ENCODE peak calls at places on chromosomes 4 and X, in six cellular contexts. One of them, this sample, is unnamed.

GRCh38 chr4:163090997-163091684 is 75.5 kb downstream of the NAF1 start:
- DNase-seq in HepG2: no peak
- DNase-seq in GM12878: no peak
- DNase-seq in H1: no peak
- DNase-seq in GM12891: no peak
- DNase-seq in K562: no peak
- DNase-seq in this sample: no peak

GRCh38 chrX:2828404-2829065 is at the start of gene GYG2:
- DNase-seq in GM12878: no peak
- DNase-seq in HepG2: peak
- DNase-seq in K562: peak
- DNase-seq in GM12891: no peak
- DNase-seq in H1: no peak
- DNase-seq in this sample: no peak

GRCh38 chr4:2535386-2536192 is 858 bp upstream of the FAM193A start:
- DNase-seq in H1: no peak
- DNase-seq in K562: peak
- DNase-seq in HepG2: peak
- DNase-seq in GM12891: no peak
- DNase-seq in GM12878: no peak
- DNase-seq in this sample: peak

GRCh38 chr4:26613242-26613641 is 29.4 kb downstream of the TBC1D19 start:
- DNase-seq in HepG2: no peak
- DNase-seq in K562: peak
- DNase-seq in H1: no peak
- DNase-seq in GM12878: no peak
- DNase-seq in GM12891: no peak
- DNase-seq in this sample: no peak

GRCh38 chr4:181966084-181966483 is 277.1 kb upstream of the TENM3 start:
- DNase-seq in H1: no peak
- DNase-seq in GM12878: no peak
- DNase-seq in HepG2: no peak
- DNase-seq in K562: no peak
- DNase-seq in GM12891: no peak
- DNase-seq in this sample: no peak

GRCh38 chr4:16733509-16733908 is 164.9 kb downstream of the LDB2 start:
- DNase-seq in GM12891: no peak
- DNase-seq in HepG2: no peak
- DNase-seq in GM12878: no peak
- DNase-seq in H1: no peak
- DNase-seq in K562: no peak
- DNase-seq in this sample: no peak

GRCh38 chr4:1232661-1233621 is 16.0 kb downstream of the CTBP1 start:
- DNase-seq in GM12891: no peak
- DNase-seq in HepG2: no peak
- DNase-seq in K562: no peak
- DNase-seq in H1: no peak
- DNase-seq in GM12878: no peak
- DNase-seq in this sample: no peak

GRCh38 chr4:69984030-69984443 is 11.7 kb upstream of the STATH start:
- DNase-seq in GM12891: no peak
- DNase-seq in K562: no peak
- DNase-seq in GM12878: no peak
- DNase-seq in H1: no peak
- DNase-seq in HepG2: peak
- DNase-seq in this sample: no peak

GRCh38 chr4:28682872-28683271 is 1822.2 kb downstream of the STIM2 start:
- DNase-seq in HepG2: no peak
- DNase-seq in GM12891: no peak
- DNase-seq in H1: peak
- DNase-seq in K562: no peak
- DNase-seq in GM12878: no peak
- DNase-seq in this sample: no peak

GRCh38 chr4:9867746-9868425 is 86.5 kb downstream of the DRD5 start:
- DNase-seq in K562: no peak
- DNase-seq in GM12891: no peak
- DNase-seq in H1: no peak
- DNase-seq in HepG2: no peak
- DNase-seq in GM12878: no peak
- DNase-seq in this sample: no peak

GRCh38 chr4:10554694-10555093 is 97.5 kb upstream of the ZNF518B start:
- DNase-seq in K562: peak
- DNase-seq in GM12891: no peak
- DNase-seq in H1: no peak
- DNase-seq in GM12878: peak
- DNase-seq in HepG2: peak
- DNase-seq in this sample: no peak

GRCh38 chrX:17031827-17032226 is 85.4 kb downstream of the REPS2 start:
- DNase-seq in GM12878: no peak
- DNase-seq in HepG2: no peak
- DNase-seq in GM12891: no peak
- DNase-seq in K562: no peak
- DNase-seq in H1: no peak
- DNase-seq in this sample: no peak

GRCh38 chr4:88143504-88143903 is 14.9 kb downstream of the ABCG2 start:
- DNase-seq in GM12891: no peak
- DNase-seq in K562: no peak
- DNase-seq in HepG2: no peak
- DNase-seq in H1: no peak
- DNase-seq in GM12878: no peak
- DNase-seq in this sample: no peak

GRCh38 chrX:129566081-129566480 is 26.0 kb downstream of the OCRL start:
- DNase-seq in H1: no peak
- DNase-seq in HepG2: no peak
- DNase-seq in GM12891: no peak
- DNase-seq in GM12878: no peak
- DNase-seq in K562: no peak
- DNase-seq in this sample: no peak

GRCh38 chrX:119728487-119728886 is 29.9 kb upstream of the SOWAHD start:
- DNase-seq in GM12878: no peak
- DNase-seq in GM12891: no peak
- DNase-seq in HepG2: peak
- DNase-seq in K562: peak
- DNase-seq in H1: peak
- DNase-seq in this sample: no peak

GRCh38 chr4:795726-796119 is 30.2 kb downstream of the CPLX1 start:
- DNase-seq in K562: no peak
- DNase-seq in HepG2: no peak
- DNase-seq in H1: no peak
- DNase-seq in GM12878: no peak
- DNase-seq in GM12891: no peak
- DNase-seq in this sample: no peak

GRCh38 chr4:74933562-74934015 is 673 bp downstream of the PARM1 start:
- DNase-seq in HepG2: no peak
- DNase-seq in GM12878: no peak
- DNase-seq in H1: no peak
- DNase-seq in GM12891: peak
- DNase-seq in K562: no peak
- DNase-seq in this sample: peak

GRCh38 chrX:78517124-78517523 is 142.0 kb downstream of the RTL3 start:
- DNase-seq in H1: no peak
- DNase-seq in GM12891: no peak
- DNase-seq in HepG2: no peak
- DNase-seq in K562: no peak
- DNase-seq in GM12878: peak
- DNase-seq in this sample: no peak

GRCh38 chrX:130028196-130028595 is 45.8 kb downstream of the BCORL1 start:
- DNase-seq in GM12878: no peak
- DNase-seq in GM12891: no peak
- DNase-seq in HepG2: no peak
- DNase-seq in K562: peak
- DNase-seq in H1: no peak
- DNase-seq in this sample: no peak

GRCh38 chrX:43386872-43387271 is 269.2 kb upstream of the MAOA start:
- DNase-seq in GM12878: no peak
- DNase-seq in GM12891: no peak
- DNase-seq in HepG2: no peak
- DNase-seq in H1: no peak
- DNase-seq in K562: no peak
- DNase-seq in this sample: no peak

GRCh38 chr4:38753021-38753806 is 29.6 kb downstream of the TLR10 start:
- DNase-seq in GM12891: no peak
- DNase-seq in K562: peak
- DNase-seq in GM12878: no peak
- DNase-seq in HepG2: peak
- DNase-seq in H1: peak
- DNase-seq in this sample: no peak

GRCh38 chr4:113919145-113919544 is 60.3 kb downstream of the ARSJ start:
- DNase-seq in GM12878: no peak
- DNase-seq in K562: no peak
- DNase-seq in HepG2: no peak
- DNase-seq in GM12891: no peak
- DNase-seq in H1: no peak
- DNase-seq in this sample: no peak
- TF ChIP-seq TAF1 in GM12878: no peak
- TF ChIP-seq TAF1 in K562: no peak
- TF ChIP-seq TAF1 in HepG2: no peak
- TF ChIP-seq TAF1 in GM12891: no peak
- TF ChIP-seq TAF1 in H1: no peak
- TF ChIP-seq TAF1 in this sample: no peak

GRCh38 chrX:135982860-135983259 is 2.4 kb upstream of the SLC9A6 start:
- DNase-seq in HepG2: no peak
- DNase-seq in K562: peak
- DNase-seq in GM12878: no peak
- DNase-seq in H1: no peak
- DNase-seq in GM12891: no peak
- DNase-seq in this sample: no peak

GRCh38 chrX:135988245-135988644 is 3.0 kb downstream of the SLC9A6 start:
- DNase-seq in GM12878: no peak
- DNase-seq in H1: no peak
- DNase-seq in K562: no peak
- DNase-seq in HepG2: no peak
- DNase-seq in GM12891: no peak
- DNase-seq in this sample: no peak

GRCh38 chrX:135984220-135984619 is 1.0 kb upstream of the SLC9A6 start:
- DNase-seq in HepG2: no peak
- DNase-seq in H1: no peak
- DNase-seq in GM12891: no peak
- DNase-seq in GM12878: no peak
- DNase-seq in K562: no peak
- DNase-seq in this sample: no peak

GRCh38 chrX:135985974-135986312 is 708 bp downstream of the SLC9A6 start:
- DNase-seq in GM12878: no peak
- DNase-seq in HepG2: no peak
- DNase-seq in K562: peak
- DNase-seq in GM12891: no peak
- DNase-seq in H1: no peak
- DNase-seq in this sample: no peak

DNA sequence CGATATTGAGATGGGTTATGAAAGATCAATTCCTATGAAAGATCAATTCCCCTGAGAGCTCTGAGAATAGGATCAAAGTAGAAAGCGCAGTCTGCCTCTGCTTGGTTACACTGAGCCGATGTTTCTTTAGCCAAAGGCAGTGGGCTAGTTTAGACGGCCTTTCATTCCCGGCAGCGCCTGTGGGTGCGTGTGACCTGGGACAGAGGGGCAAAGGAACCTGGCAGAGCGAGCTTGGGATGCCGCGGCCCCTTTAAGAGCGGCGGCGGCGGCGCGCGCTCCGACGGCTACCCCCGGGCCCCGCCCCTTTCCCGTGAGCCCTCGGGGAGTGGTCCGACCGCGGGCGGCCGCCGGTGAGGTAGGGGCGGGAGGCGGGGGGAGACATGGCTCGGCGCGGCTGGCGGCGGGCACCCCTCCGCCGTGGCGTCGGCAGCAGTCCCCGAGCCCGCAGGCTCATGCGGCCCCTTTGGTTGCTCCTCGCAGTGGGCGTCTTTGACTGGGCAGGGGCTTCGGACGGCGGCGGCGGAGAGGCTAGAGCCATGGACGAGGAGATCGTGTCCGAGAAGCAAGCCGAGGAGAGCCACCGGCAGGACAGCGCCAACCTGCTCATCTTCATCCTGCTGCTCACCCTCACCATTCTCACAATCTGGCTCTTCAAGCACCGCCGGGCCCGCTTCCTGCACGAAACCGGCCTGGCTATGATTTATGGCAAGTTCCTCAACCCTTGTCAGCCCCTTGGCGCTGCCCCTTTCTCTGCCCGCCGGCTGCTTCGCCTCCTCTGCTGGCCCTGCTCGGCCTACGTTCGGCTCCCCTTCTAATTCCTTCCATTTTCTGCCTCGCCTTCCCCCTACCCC is at the start of gene SLC9A6:
- DNase-seq in H1: no peak
- DNase-seq in HepG2: peak
- DNase-seq in GM12878: no peak
- DNase-seq in GM12891: peak
- DNase-seq in K562: peak
- DNase-seq in this sample: peak
- TF ChIP-seq POLR2A in H1: no peak
- TF ChIP-seq POLR2A in HepG2: peak
- TF ChIP-seq POLR2A in GM12878: peak
- TF ChIP-seq POLR2A in GM12891: no peak
- TF ChIP-seq POLR2A in K562: peak
- TF ChIP-seq POLR2A in this sample: no peak

GRCh38 chr4:91284480-91284879 is 1019.3 kb upstream of the GRID2 start:
- DNase-seq in GM12891: no peak
- DNase-seq in GM12878: no peak
- DNase-seq in HepG2: no peak
- DNase-seq in K562: no peak
- DNase-seq in H1: no peak
- DNase-seq in this sample: no peak

GRCh38 chr4:91280551-91281290 is 1023.0 kb upstream of the GRID2 start:
- DNase-seq in HepG2: no peak
- DNase-seq in GM12891: no peak
- DNase-seq in H1: no peak
- DNase-seq in GM12878: no peak
- DNase-seq in K562: no peak
- DNase-seq in this sample: no peak

GRCh38 chr4:91282217-91282616 is 1021.5 kb upstream of the GRID2 start:
- DNase-seq in HepG2: no peak
- DNase-seq in K562: no peak
- DNase-seq in GM12891: no peak
- DNase-seq in H1: no peak
- DNase-seq in GM12878: no peak
- DNase-seq in this sample: no peak

GRCh38 chr4:91283726-91284125 is 1020.0 kb upstream of the GRID2 start:
- DNase-seq in GM12878: no peak
- DNase-seq in HepG2: no peak
- DNase-seq in H1: no peak
- DNase-seq in GM12891: no peak
- DNase-seq in K562: no peak
- DNase-seq in this sample: no peak

GRCh38 chr4:91279899-91280298 is 1023.9 kb upstream of the GRID2 start:
- DNase-seq in K562: no peak
- DNase-seq in GM12878: no peak
- DNase-seq in GM12891: no peak
- DNase-seq in HepG2: no peak
- DNase-seq in H1: no peak
- DNase-seq in this sample: no peak
- TF ChIP-seq POLR2AphosphoS5 in K562: no peak
- TF ChIP-seq POLR2AphosphoS5 in GM12878: no peak
- TF ChIP-seq POLR2AphosphoS5 in GM12891: no peak
- TF ChIP-seq POLR2AphosphoS5 in HepG2: no peak
- TF ChIP-seq POLR2AphosphoS5 in H1: no peak
- TF ChIP-seq POLR2AphosphoS5 in this sample: no peak

DNA sequence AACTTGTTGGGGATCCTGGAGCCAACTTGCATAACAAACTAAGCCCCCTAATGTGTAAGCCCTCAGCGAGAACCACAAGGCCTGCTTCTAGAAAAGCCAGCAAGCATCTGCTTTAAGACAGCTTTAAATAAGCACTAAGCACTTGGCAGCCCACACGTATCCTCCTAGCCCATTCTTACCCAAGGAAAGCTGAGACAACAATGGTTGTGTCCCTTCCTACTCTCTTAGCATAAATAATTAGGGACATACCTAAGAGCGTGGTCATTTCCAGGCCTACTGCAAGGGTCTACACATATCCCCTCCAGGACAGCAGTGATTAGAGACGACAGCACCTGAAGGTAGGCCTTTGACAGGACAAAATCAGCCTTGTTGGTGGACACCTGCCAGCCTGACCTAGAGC is 322.8 kb upstream of the PPARGC1A start:
- DNase-seq in GM12891: no peak
- DNase-seq in K562: no peak
- DNase-seq in HepG2: no peak
- DNase-seq in GM12878: no peak
- DNase-seq in H1: no peak
- DNase-seq in this sample: no peak
- TF ChIP-seq TAF1 in GM12891: no peak
- TF ChIP-seq TAF1 in K562: no peak
- TF ChIP-seq TAF1 in HepG2: no peak
- TF ChIP-seq TAF1 in GM12878: no peak
- TF ChIP-seq TAF1 in H1: no peak
- TF ChIP-seq TAF1 in this sample: no peak

This sample was measured in GM12892.